ENCODE peak calls at places on chromosomes 11 and 22, in four cellular contexts. B is GM12878, E is HepG2, T is H1. Q is an unnamed sample.

GRCh38 chr22:20591295-20591645 is 83.9 kb downstream of the MED15 start:
- DNase-seq in B (no peak), E (no peak), T (no peak), Q (no peak)

GRCh38 chr11:35629914-35630313 is 11.7 kb downstream of the FJX1 start:
- DNase-seq in B (no peak), E (peak), T (no peak), Q (no peak)

GRCh38 chr11:35166369-35167360 is 27.7 kb downstream of the CD44 start:
- DNase-seq in B (no peak), E (no peak), T (no peak), Q (no peak)

GRCh38 chr22:17260950-17261349 is 41.7 kb upstream of the ADA2 start:
- DNase-seq in B (no peak), E (no peak), T (no peak), Q (no peak)

GRCh38 chr11:47376543-47377371 is 1.6 kb downstream of the SPI1 start:
- DNase-seq in B (no peak), E (no peak), T (no peak), Q (no peak)

GRCh38 chr22:29156507-29156906 is 49.2 kb upstream of the EMID1 start:
- DNase-seq in B (no peak), E (peak), T (no peak), Q (no peak)

GRCh38 chr11:39365809-39366436 is 2093.5 kb downstream of the LRRC4C start:
- DNase-seq in B (no peak), E (no peak), T (no peak), Q (peak)

GRCh38 chr11:19493446-19493845 is 219.2 kb upstream of the NAV2 start:
- DNase-seq in B (no peak), E (no peak), T (no peak), Q (no peak)

GRCh38 chr11:104858882-104859735 is 39.2 kb downstream of the CASP12 start:
- DNase-seq in B (no peak), E (no peak), T (no peak), Q (no peak)

GRCh38 chr22:50702261-50702671 is 29.6 kb downstream of the SHANK3 start:
- DNase-seq in B (no peak), E (no peak), T (no peak), Q (no peak)

GRCh38 chr11:122663764-122664163 is 8.2 kb downstream of the UBASH3B start:
- DNase-seq in B (no peak), E (no peak), T (no peak), Q (no peak)

GRCh38 chr11:30855383-30856006 is 269.3 kb upstream of the MPPED2 start:
- DNase-seq in B (no peak), E (peak), T (no peak), Q (no peak)

GRCh38 chr11:102600666-102601065 is 24.5 kb downstream of the MMP20 start:
- DNase-seq in B (no peak), E (peak), T (no peak), Q (no peak)

GRCh38 chr11:92867913-92868619 is 101.4 kb upstream of the MTNR1B start:
- DNase-seq in B (no peak), E (no peak), T (no peak), Q (no peak)

GRCh38 chr11:125215951-125216350 is 51.4 kb downstream of the PKNOX2 start:
- DNase-seq in B (no peak), E (no peak), T (no peak), Q (no peak)

GRCh38 chr11:123543796-123544195 is 110.6 kb downstream of the SCN3B start:
- DNase-seq in B (no peak), E (no peak), T (no peak), Q (no peak)

GRCh38 chr22:35642305-35642741 is 5.9 kb upstream of the APOL6 start:
- DNase-seq in B (no peak), E (peak), T (no peak), Q (no peak)

GRCh38 chr11:62880803-62881578 is at the start of gene SLC3A2:
- DNase-seq in B (peak), E (peak), T (peak), Q (peak)

GRCh38 chr11:110366234-110366633 is 63.5 kb upstream of the FDX1 start:
- DNase-seq in B (no peak), E (no peak), T (no peak), Q (no peak)

GRCh38 chr11:68040121-68040956 is 1.5 kb downstream of the TCIRG1 start:
- DNase-seq in B (peak), E (peak), T (peak), Q (no peak)

GRCh38 chr22:46024136-46024840 is 47.3 kb upstream of the WNT7B start:
- DNase-seq in B (no peak), E (no peak), T (no peak), Q (no peak)
- TF ChIP-seq SUZ12 in B (no peak), E (no peak), T (no peak), Q (no peak)

DNA sequence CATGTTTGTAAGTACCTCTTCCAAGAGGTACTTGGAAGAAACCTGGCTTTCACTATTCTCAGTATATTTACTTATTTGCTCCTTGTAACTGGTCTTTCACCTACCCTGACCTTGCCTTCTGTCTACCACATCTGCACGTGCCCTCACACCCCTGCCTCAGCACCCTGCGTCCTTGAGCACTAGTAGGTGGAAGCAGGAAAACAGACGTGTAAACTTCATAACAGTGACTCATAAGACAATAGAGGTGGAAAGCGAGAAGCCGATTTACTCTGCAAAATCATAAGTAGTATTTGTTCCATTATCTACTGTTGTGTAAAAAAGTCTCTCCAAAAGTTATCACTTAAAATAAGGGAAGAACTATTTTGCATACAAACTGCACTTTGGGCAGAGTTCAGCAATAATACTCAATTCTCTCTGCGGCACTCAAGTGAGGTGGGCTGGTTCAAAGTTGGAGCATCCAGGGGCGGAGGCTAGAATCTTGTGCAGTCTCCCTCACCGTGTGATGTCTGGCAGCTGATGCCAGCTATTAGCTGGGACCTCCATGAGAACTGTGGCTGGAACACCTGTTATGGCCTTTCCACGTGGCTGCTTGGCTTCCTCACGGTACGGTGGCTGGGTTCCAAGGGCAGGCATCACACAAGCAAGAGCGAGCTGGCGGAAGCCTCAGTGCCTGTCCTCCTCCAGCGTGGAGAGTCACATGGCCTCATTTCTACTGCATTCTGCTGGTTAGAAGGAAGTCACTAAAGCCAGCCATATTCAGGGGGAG is 30.4 kb downstream of the PACS1 start:
- DNase-seq in B (no peak), E (no peak), T (no peak), Q (no peak)
- TF ChIP-seq ZNF274 in B (no peak), E (no peak), T (no peak), Q (no peak)

GRCh38 chr11:28107331-28107725 is 628 bp downstream of the KIF18A start:
- DNase-seq in B (peak), E (peak), T (no peak), Q (no peak)
- TF ChIP-seq SUZ12 in B (no peak), E (no peak), T (no peak), Q (no peak)

GRCh38 chr11:114307524-114308203 is 11.5 kb downstream of the NNMT start:
- DNase-seq in B (no peak), E (peak), T (no peak), Q (no peak)
- TF ChIP-seq ZNF274 in B (no peak), E (no peak), T (no peak), Q (no peak)

GRCh38 chr11:4522339-4522738 is 22.7 kb upstream of the OR52M1 start:
- DNase-seq in B (no peak), E (no peak), T (no peak), Q (peak)
- TF ChIP-seq SUZ12 in B (no peak), E (no peak), T (no peak), Q (no peak)

GRCh38 chr22:30902496-30903357 is 65.8 kb downstream of the MORC2 start:
- DNase-seq in B (peak), E (no peak), T (no peak), Q (no peak)
- TF ChIP-seq ZNF274 in B (no peak), E (no peak), T (no peak), Q (no peak)

GRCh38 chr11:69464621-69464960 is 16.9 kb upstream of the LINC01488 start:
- DNase-seq in B (no peak), E (no peak), T (no peak), Q (no peak)

GRCh38 chr11:69467196-69467595 is 14.3 kb upstream of the LINC01488 start:
- DNase-seq in B (no peak), E (no peak), T (no peak), Q (no peak)

GRCh38 chr11:69467646-69468045 is 13.8 kb upstream of the LINC01488 start:
- DNase-seq in B (no peak), E (peak), T (no peak), Q (no peak)

GRCh38 chr11:69465236-69466000 is 16.0 kb upstream of the LINC01488 start:
- DNase-seq in B (no peak), E (no peak), T (no peak), Q (no peak)

GRCh38 chr11:69466039-69466438 is 15.4 kb upstream of the LINC01488 start:
- DNase-seq in B (no peak), E (no peak), T (no peak), Q (no peak)
- TF ChIP-seq SUZ12 in B (no peak), E (no peak), T (no peak), Q (no peak)

GRCh38 chr22:44025171-44026065 is 1.3 kb downstream of the PARVB start:
- DNase-seq in B (peak), E (no peak), T (no peak), Q (no peak)
- TF ChIP-seq ZNF274 in B (no peak), E (no peak), T (no peak), Q (no peak)

DNA sequence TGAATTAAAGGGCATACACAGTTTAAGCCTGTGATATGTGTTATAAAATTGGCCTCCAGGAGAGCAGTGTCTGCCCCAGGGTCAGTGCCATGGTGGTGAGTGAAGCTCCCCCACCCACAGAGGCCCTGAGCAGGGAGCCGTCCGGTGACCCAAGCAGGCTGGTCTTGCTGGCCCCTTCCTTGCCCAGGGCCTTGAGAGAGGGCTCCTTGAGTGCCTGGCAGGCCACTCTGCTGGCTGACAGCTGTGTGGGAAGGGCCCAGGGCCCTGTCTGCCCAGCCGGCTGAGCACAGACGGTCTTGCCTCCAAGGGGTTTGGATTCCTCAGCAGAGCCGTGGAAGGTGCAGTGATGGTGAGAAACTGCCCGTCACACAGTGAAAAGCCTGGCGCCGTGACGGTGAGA is 25.9 kb downstream of the PTDSS2 start:
- DNase-seq in B (no peak), E (no peak), T (no peak), Q (no peak)
- TF ChIP-seq SUZ12 in B (no peak), E (no peak), T (no peak), Q (no peak)

DNA sequence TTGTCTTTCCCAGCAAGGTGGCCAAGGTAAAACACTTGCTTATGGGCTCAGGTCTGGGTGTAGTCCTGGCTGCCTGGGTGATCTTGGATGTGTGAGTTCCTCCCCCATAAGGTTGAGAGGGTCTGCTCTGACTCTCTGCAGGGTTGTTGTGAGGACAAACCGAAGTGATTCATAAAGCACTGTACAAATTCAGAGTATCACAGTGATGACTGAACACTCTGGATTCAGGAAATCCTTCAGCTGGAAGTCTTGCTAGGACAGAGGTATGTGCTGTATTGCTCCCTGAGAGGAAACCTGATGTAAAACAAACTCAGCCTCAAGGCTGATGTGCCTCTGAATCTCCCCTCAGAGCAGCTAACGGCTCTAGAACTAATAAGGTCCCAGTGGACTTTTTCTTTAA is 220.9 kb upstream of the PITPNB start:
- DNase-seq in B (no peak), E (no peak), T (no peak), Q (no peak)
- TF ChIP-seq ZNF274 in B (no peak), E (no peak), T (no peak), Q (no peak)